ENCODE peak calls at places on chromosomes 3 and 15, in four cellular contexts. P is A549, M is K562, H is upper lobe of left lung. W is an unnamed sample.

GRCh38 chr3:160473233-160473632 is 23.6 kb upstream of the TRIM59 start:
- DNase-seq in P (no peak), M (no peak), H (no peak), W (no peak)

GRCh38 chr3:59884409-59884808 is 834.6 kb upstream of the CFAP20DC start:
- DNase-seq in P (no peak), M (no peak), H (no peak), W (no peak)

GRCh38 chr3:183291511-183292031 is 38.5 kb downstream of the B3GNT5 start:
- DNase-seq in P (peak; percentile 45), M (no peak), H (no peak), W (no peak)

GRCh38 chr3:59764131-59764530 is 714.3 kb upstream of the CFAP20DC start:
- DNase-seq in P (no peak), M (no peak), H (no peak), W (no peak)

GRCh38 chr15:66101715-66102395 is 151.7 kb downstream of the MEGF11 start:
- DNase-seq in P (no peak), M (no peak), H (no peak), W (no peak)

GRCh38 chr15:74202461-74203401 is at the start of gene STRA6:
- DNase-seq in P (peak; percentile 85), M (peak; percentile 62), H (no peak), W (peak; percentile 37)

GRCh38 chr3:187456268-187456667 is 88.1 kb downstream of the RTP4 start:
- DNase-seq in P (no peak), M (no peak), H (no peak), W (peak; percentile 38)

GRCh38 chr15:98428253-98428989 is 219.9 kb upstream of the IGF1R start:
- DNase-seq in P (peak; percentile 76), M (peak; percentile 61), H (peak; percentile 67), W (peak; percentile 82)

GRCh38 chr3:126356373-126357298 is 572 bp downstream of the KLF15 start:
- DNase-seq in P (no peak), M (no peak), H (no peak), W (peak; percentile 72)

GRCh38 chr3:27195059-27195458 is 174.1 kb downstream of the NEK10 start:
- DNase-seq in P (no peak), M (no peak), H (no peak), W (no peak)

GRCh38 chr15:62625421-62626033 is 417.0 kb upstream of the TPM1 start:
- DNase-seq in P (no peak), M (no peak), H (no peak), W (peak; percentile 71)

GRCh38 chr3:37163262-37164020 is 10.9 kb downstream of the LRRFIP2 start:
- DNase-seq in P (no peak), M (no peak), H (no peak), W (no peak)

GRCh38 chr15:95994418-95994817 is 336.1 kb upstream of the NR2F2 start:
- DNase-seq in P (no peak), M (no peak), H (no peak), W (no peak)

GRCh38 chr15:100914876-100915275 is 4.3 kb upstream of the LRRK1 start:
- DNase-seq in P (no peak), M (no peak), H (peak; percentile 80), W (peak; percentile 4)

GRCh38 chr3:114745322-114746240 is 401.5 kb downstream of the ZBTB20 start:
- DNase-seq in P (peak; percentile 88), M (no peak), H (no peak), W (no peak)

GRCh38 chr3:150610785-150611184 is 7.7 kb downstream of the SELENOT start:
- DNase-seq in P (no peak), M (no peak), H (no peak), W (no peak)

GRCh38 chr3:141389703-141390102 is 21.4 kb downstream of the ZBTB38 start:
- DNase-seq in P (no peak), M (no peak), H (no peak), W (no peak)

GRCh38 chr15:76065267-76065666 is 5.5 kb downstream of the TMEM266 start:
- DNase-seq in P (no peak), M (no peak), H (peak; percentile 43), W (no peak)

GRCh38 chr3:128950223-128950938 is 43.5 kb downstream of the CFAP92 start:
- DNase-seq in P (peak; percentile 44), M (peak; percentile 14), H (no peak), W (no peak)

GRCh38 chr3:78871048-78871447 is 896.8 kb downstream of the ROBO1 start:
- DNase-seq in P (no peak), M (no peak), H (no peak), W (no peak)

GRCh38 chr3:179038216-179038898 is 33.3 kb downstream of the ZMAT3 start:
- DNase-seq in P (no peak), M (no peak), H (no peak), W (no peak)

GRCh38 chr15:69807752-69808151 is 290.0 kb downstream of the TLE3 start:
- DNase-seq in P (peak; percentile 22), M (no peak), H (peak; percentile 78), W (no peak)

GRCh38 chr3:94162700-94163099 is 99.8 kb downstream of the NSUN3 start:
- DNase-seq in P (peak; percentile 75), M (peak; percentile 18), H (no peak), W (no peak)

GRCh38 chr3:13513051-13513912 is 33.2 kb downstream of the HDAC11 start:
- DNase-seq in P (no peak), M (no peak), H (no peak), W (no peak)

GRCh38 chr3:127464642-127465041 is 125.9 kb downstream of the TPRA1 start:
- DNase-seq in P (no peak), M (no peak), H (no peak), W (no peak)

GRCh38 chr3:37383323-37383722 is 208.9 kb upstream of the LRRFIP2 start:
- DNase-seq in P (no peak), M (no peak), H (no peak), W (no peak)

GRCh38 chr15:59170295-59170881 is 36.3 kb upstream of the LDHAL6B start:
- DNase-seq in P (peak; percentile 32), M (no peak), H (peak; percentile 50), W (peak; percentile 25)

GRCh38 chr3:108437439-108437838 is 73.0 kb downstream of the MYH15 start:
- DNase-seq in P (no peak), M (no peak), H (peak; percentile 26), W (no peak)

GRCh38 chr15:78212546-78213424 is 21.6 kb downstream of the ACSBG1 start:
- DNase-seq in P (peak; percentile 66), M (peak; percentile 78), H (no peak), W (no peak)

GRCh38 chr3:59839283-59839682 is 789.5 kb upstream of the CFAP20DC start:
- DNase-seq in P (no peak), M (no peak), H (no peak), W (no peak)

GRCh38 chr15:65558336-65558735 is 28.1 kb downstream of the HACD3 start:
- DNase-seq in P (no peak), M (no peak), H (no peak), W (peak; percentile 25)

DNA sequence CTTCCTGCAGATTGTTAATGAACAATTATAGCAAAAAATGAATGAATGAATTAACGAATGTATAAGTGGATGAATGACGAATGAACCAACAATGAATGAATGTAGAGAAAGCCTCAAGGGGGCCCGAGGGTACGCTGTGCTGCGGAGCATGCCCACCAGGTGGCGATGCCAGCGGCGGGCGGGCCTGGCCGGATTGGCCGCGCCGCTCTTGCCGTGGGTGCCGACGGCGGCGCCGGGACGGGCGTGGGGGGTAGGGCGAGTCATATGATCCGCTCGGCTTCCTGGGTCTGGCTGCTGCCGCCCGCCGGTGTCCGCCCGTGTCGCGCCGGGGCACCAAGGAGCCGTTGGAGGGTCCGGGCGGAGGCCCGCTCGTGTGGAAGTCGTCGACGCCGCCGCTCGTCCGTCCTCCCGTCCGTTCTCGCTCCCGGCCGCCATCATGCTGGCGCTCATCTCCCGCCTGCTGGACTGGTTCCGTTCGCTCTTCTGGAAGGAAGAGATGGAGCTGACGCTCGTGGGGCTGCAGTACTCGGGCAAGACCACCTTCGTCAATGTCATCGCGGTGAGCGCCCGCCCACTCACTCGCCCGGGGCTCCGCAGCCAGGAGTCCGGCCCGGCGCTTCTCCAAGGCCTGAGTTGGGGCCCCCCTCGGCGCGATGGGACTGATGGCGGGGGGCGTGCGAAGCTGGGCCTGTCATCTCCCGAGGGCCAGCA is at the start of gene ARL8B:
- DNase-seq in P (peak; percentile 89), M (peak; percentile 97), H (peak; percentile 92), W (peak; percentile 91)
- TF ChIP-seq EP300 in P (no peak), M (peak; percentile 82), H (no peak), W (no peak)

GRCh38 chr3:113697192-113698090 is 999 bp upstream of the USF3 start:
- DNase-seq in P (no peak), M (peak; percentile 17), H (peak; percentile 28), W (peak; percentile 40)

GRCh38 chr3:113695818-113696645 is at the start of gene USF3:
- DNase-seq in P (peak; percentile 61), M (peak; percentile 78), H (peak; percentile 85), W (peak; percentile 73)

GRCh38 chr3:113698213-113698742 is 1.8 kb upstream of the USF3 start:
- DNase-seq in P (no peak), M (no peak), H (no peak), W (no peak)

GRCh38 chr3:113696658-113697191 is 283 bp upstream of the USF3 start:
- DNase-seq in P (peak; percentile 99), M (peak; percentile 98), H (peak; percentile 100), W (peak; percentile 99)

GRCh38 chr3:113698891-113699465 is 2.5 kb upstream of the USF3 start:
- DNase-seq in P (no peak), M (peak; percentile 11), H (peak; percentile 42), W (peak; percentile 26)
- TF ChIP-seq POLR2A in P (peak; percentile 7), M (no peak), H (no peak), W (no peak)

GRCh38 chr3:30613135-30613825 is 6.9 kb downstream of the TGFBR2 start:
- DNase-seq in P (no peak), M (no peak), H (peak; percentile 51), W (no peak)
- H3K4me3 ChIP-seq in P (no peak overlapping the region), M (no peak overlapping the region), H (no peak overlapping the region), W (no peak overlapping the region)

DNA sequence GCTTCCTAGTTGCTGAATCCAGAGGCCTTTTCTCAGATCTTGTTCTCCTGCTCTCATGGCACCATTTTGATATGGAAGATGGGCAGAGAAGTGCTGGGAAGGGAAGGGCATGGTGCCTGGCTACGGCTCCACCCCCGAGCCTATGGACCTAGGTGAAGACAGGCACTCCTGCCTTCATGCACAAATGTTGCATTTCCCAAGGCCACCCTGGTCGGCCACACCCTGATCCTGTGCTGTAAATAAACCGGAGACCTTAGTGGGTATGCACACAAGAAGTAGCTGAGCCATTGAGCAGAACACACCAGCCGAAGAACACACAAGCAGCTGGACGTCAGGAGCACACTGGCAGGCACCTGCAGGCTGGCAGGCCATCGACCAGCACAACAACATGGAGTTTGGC is 261.6 kb downstream of the SHQ1 start:
- DNase-seq in P (no peak), M (no peak), H (no peak), W (no peak)
- TF ChIP-seq EP300 in P (no peak), M (no peak), H (no peak), W (no peak)

GRCh38 chr3:138348107-138348949 is at the start of gene MRAS:
- DNase-seq in P (peak; percentile 78), M (peak; percentile 68), H (peak; percentile 80), W (peak; percentile 75)
- TF ChIP-seq POLR2A in P (peak; percentile 52), M (no peak), H (no peak), W (no peak)

GRCh38 chr3:133851931-133852330 is 43.8 kb downstream of the RAB6B start:
- DNase-seq in P (no peak), M (no peak), H (no peak), W (no peak)
- H3K4me3 ChIP-seq in P (no peak overlapping the region), M (no peak overlapping the region), H (no peak overlapping the region), W (no peak overlapping the region)

GRCh38 chr3:73516656-73517055 is 108.1 kb downstream of the PDZRN3 start:
- DNase-seq in P (no peak), M (no peak), H (peak; percentile 75), W (no peak)
- TF ChIP-seq EP300 in P (no peak), M (no peak), H (no peak), W (no peak)